ENCODE peak calls at places on chromosomes 3 and 15, in eight cellular contexts. B is MCF 10A, C is fibroblast of pulmonary artery, O is nephron progenitor cell, Z is fibroblast of lung, Q is left lung, S is ovary, V is transverse colon. I is an unnamed sample.

GRCh38 chr3:143502101-143502500 is 346.2 kb downstream of the SLC9A9 start:
- DNase-seq in B (no peak), C (no peak), O (no peak), Z (peak), Q (no peak), S (no peak), V (no peak), I (no peak)

GRCh38 chr3:8420613-8421012 is 81.0 kb upstream of the LMCD1 start:
- DNase-seq in B (no peak), C (no peak), O (no peak), Z (no peak), Q (no peak), S (no peak), V (no peak), I (no peak)

GRCh38 chr3:144770813-144771400 is 799.3 kb downstream of the DIPK2A start:
- DNase-seq in B (peak), C (peak), O (no peak), Z (peak), Q (no peak), S (no peak), V (no peak), I (no peak)

GRCh38 chr15:52857937-52858336 is 67.8 kb upstream of the ONECUT1 start:
- DNase-seq in B (peak), C (no peak), O (no peak), Z (no peak), Q (no peak), S (no peak), V (no peak), I (no peak)

GRCh38 chr3:66602237-66602636 is 101.4 kb upstream of the LRIG1 start:
- DNase-seq in B (no peak), C (no peak), O (no peak), Z (no peak), Q (no peak), S (no peak), V (no peak), I (no peak)

GRCh38 chr15:60358935-60359672 is 38.7 kb downstream of the ANXA2 start:
- DNase-seq in B (no peak), C (peak), O (no peak), Z (peak), Q (no peak), S (no peak), V (no peak), I (no peak)

GRCh38 chr3:23623841-23624240 is 181.9 kb upstream of the UBE2E1 start:
- DNase-seq in B (no peak), C (peak), O (no peak), Z (peak), Q (no peak), S (no peak), V (no peak), I (no peak)

GRCh38 chr15:50633653-50634052 is 52.9 kb downstream of the TRPM7 start:
- DNase-seq in B (no peak), C (peak), O (no peak), Z (no peak), Q (no peak), S (no peak), V (no peak), I (no peak)

GRCh38 chr15:24823473-24823872 is 131.3 kb upstream of the SNRPN start:
- DNase-seq in B (no peak), C (no peak), O (peak), Z (no peak), Q (no peak), S (no peak), V (no peak), I (no peak)

GRCh38 chr15:101262551-101262950 is 10.7 kb upstream of the CHSY1 start:
- DNase-seq in B (no peak), C (no peak), O (no peak), Z (no peak), Q (no peak), S (no peak), V (no peak), I (no peak)

GRCh38 chr3:181250714-181251113 is 261.2 kb upstream of the DNAJC19 start:
- DNase-seq in B (no peak), C (no peak), O (no peak), Z (no peak), Q (no peak), S (no peak), V (no peak), I (no peak)

GRCh38 chr15:79635897-79636596 is 203.9 kb downstream of the MINAR1 start:
- DNase-seq in B (no peak), C (no peak), O (no peak), Z (no peak), Q (no peak), S (no peak), V (no peak), I (no peak)

GRCh38 chr3:27729748-27730611 is 7.9 kb upstream of the EOMES start:
- DNase-seq in B (peak), C (no peak), O (no peak), Z (no peak), Q (peak), S (no peak), V (no peak), I (no peak)

GRCh38 chr3:8301977-8302589 is 199.5 kb upstream of the LMCD1 start:
- DNase-seq in B (peak), C (peak), O (no peak), Z (peak), Q (no peak), S (no peak), V (no peak), I (peak)

GRCh38 chr3:157447026-157447694 is 10.5 kb downstream of the PTX3 start:
- DNase-seq in B (peak), C (peak), O (no peak), Z (peak), Q (no peak), S (no peak), V (no peak), I (no peak)

GRCh38 chr15:85500060-85500708 is 119.8 kb downstream of the AKAP13 start:
- DNase-seq in B (no peak), C (no peak), O (no peak), Z (no peak), Q (no peak), S (no peak), V (no peak), I (no peak)

GRCh38 chr3:26997226-26997625 is 372.0 kb downstream of the NEK10 start:
- DNase-seq in B (no peak), C (no peak), O (no peak), Z (no peak), Q (no peak), S (no peak), V (no peak), I (no peak)

GRCh38 chr3:37949866-37950265 is 40.7 kb upstream of the VILL start:
- DNase-seq in B (no peak), C (peak), O (no peak), Z (peak), Q (no peak), S (no peak), V (no peak), I (no peak)

GRCh38 chr3:159879598-159879997 is 109.0 kb upstream of the IL12A start:
- DNase-seq in B (no peak), C (no peak), O (no peak), Z (no peak), Q (no peak), S (no peak), V (no peak), I (no peak)

GRCh38 chr3:142498397-142499180 is 50.8 kb upstream of the XRN1 start:
- DNase-seq in B (no peak), C (peak), O (no peak), Z (peak), Q (no peak), S (no peak), V (no peak), I (peak)

GRCh38 chr3:16978234-16978920 is 93.6 kb downstream of the PLCL2 start:
- DNase-seq in B (no peak), C (no peak), O (no peak), Z (peak), Q (no peak), S (no peak), V (no peak), I (no peak)

GRCh38 chr15:62426387-62426956 is 261.4 kb upstream of the C2CD4B start:
- DNase-seq in B (no peak), C (no peak), O (no peak), Z (no peak), Q (no peak), S (no peak), V (no peak), I (no peak)

GRCh38 chr3:33096103-33096868 is 660 bp downstream of the GLB1 start:
- DNase-seq in B (peak), C (peak), O (peak), Z (peak), Q (peak), S (no peak), V (peak), I (peak)

DNA sequence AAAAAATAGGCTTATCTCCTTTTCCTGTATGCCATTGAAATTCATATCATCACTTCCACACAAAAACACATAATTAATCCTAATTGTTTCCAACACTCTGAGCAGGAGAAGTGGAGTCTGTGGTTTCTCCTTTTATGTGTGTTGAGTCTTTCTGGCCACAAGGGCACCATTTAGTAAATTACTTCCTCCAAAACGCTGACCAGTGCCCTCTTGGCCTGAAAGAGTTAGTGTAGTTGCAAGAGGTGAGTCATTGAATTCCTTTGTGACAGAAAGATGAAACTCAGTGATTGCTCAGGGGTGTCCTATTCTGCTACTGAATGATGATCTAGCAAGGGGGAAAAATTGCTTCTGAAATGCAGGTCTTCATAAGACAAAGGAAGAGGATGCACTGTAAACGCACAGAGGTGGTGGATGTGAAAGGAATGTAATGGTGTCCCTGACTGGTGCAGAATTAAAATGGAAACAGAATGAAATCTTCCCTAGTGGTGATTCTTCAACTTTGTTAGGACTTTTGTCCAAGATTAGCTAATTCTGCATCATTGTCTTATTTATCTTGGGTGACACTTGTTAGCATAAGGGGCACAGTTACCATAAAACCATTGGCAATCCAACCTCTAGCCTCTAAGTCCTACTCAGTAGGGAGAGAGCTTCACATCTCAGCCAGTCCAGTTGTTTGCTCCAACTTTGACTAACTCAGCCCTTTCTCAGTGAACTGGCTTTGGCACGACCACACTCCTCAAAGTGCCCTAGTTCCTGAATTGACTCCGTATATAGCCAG is 208.4 kb upstream of the NANOGP8 start:
- DNase-seq in B (peak), C (peak), O (no peak), Z (peak), Q (no peak), S (no peak), V (no peak), I (no peak)
- TF ChIP-seq CTCF in B (peak), C (peak), O (peak), Z (peak), Q (no peak), S (no peak), V (no peak), I (no peak)

DNA sequence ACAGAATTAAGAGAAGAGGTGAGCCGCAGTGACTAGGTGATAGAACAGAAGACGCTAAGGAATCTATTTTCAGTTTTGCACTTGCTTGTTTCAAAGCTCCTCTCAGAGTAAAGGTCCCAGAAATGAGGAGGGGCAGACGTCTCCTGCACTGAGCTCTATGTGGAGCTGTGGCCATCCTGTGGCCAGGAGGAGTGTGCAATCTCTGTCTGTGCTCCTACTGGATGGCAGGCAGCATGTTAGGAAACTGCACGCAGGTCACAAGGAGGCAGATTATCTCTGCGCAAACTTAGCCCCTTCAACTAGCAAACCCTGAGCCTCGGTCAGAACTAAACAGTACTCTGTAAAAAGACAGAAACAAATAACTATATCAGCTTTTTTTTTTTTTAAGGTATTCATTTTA is 31.1 kb upstream of the PPIB start:
- DNase-seq in B (no peak), C (no peak), O (no peak), Z (no peak), Q (no peak), S (no peak), V (no peak), I (no peak)
- TF ChIP-seq CTCF in B (no peak), C (no peak), O (no peak), Z (no peak), Q (no peak), S (no peak), V (no peak), I (no peak)

GRCh38 chr3:76651784-76652183 is 388.1 kb upstream of the ROBO2 start:
- DNase-seq in B (no peak), C (no peak), O (no peak), Z (no peak), Q (no peak), S (no peak), V (no peak), I (no peak)

GRCh38 chr3:76652524-76652923 is 387.4 kb upstream of the ROBO2 start:
- DNase-seq in B (no peak), C (no peak), O (no peak), Z (no peak), Q (no peak), S (no peak), V (no peak), I (no peak)

GRCh38 chr3:76643620-76644019 is 396.3 kb upstream of the ROBO2 start:
- DNase-seq in B (no peak), C (no peak), O (no peak), Z (no peak), Q (no peak), S (no peak), V (no peak), I (no peak)

GRCh38 chr3:76645724-76646123 is 394.2 kb upstream of the ROBO2 start:
- DNase-seq in B (no peak), C (no peak), O (no peak), Z (no peak), Q (no peak), S (no peak), V (no peak), I (no peak)

DNA sequence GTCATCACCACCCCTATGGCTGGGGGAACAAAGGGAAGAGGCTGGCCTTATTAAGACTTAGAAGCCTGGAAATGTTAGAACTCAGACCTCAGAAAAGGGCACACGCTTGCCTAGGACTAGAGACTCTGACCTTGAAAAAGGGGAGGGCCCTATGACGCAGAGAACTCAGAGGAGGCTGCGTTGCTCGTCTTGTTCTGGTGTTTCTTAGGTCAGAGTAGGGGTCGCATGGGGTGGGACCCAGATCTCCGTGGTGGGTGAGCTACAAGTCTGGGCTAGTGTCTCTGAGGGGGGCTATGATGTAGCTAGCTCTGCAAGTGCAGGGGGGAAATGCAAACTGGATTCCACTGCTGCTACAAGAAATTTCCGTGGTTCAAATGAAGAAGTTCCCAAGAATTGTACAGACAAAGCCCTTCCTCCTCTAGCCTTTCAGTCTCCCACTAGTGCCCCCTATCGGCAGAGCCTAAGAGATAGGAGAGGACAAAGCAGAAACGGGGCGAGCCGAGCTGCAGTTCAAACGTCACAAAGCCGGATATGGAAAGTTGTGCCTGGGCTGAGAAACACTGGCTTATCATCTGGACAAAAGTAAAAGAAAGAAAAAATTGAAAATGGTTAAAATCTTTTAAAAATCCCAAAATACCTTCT is 392.9 kb upstream of the ROBO2 start:
- DNase-seq in B (peak), C (no peak), O (peak), Z (no peak), Q (no peak), S (no peak), V (no peak), I (no peak)
- TF ChIP-seq CTCF in B (no peak), C (no peak), O (no peak), Z (no peak), Q (no peak), S (no peak), V (no peak), I (no peak)

GRCh38 chr3:64844558-64844957 is 156.8 kb upstream of the ADAMTS9 start:
- DNase-seq in B (no peak), C (no peak), O (no peak), Z (no peak), Q (no peak), S (no peak), V (no peak), I (no peak)

GRCh38 chr3:64848822-64849221 is 161.0 kb upstream of the ADAMTS9 start:
- DNase-seq in B (no peak), C (peak), O (no peak), Z (peak), Q (no peak), S (no peak), V (peak), I (no peak)

GRCh38 chr3:64848127-64848526 is 160.3 kb upstream of the ADAMTS9 start:
- DNase-seq in B (no peak), C (no peak), O (no peak), Z (no peak), Q (no peak), S (no peak), V (no peak), I (no peak)

DNA sequence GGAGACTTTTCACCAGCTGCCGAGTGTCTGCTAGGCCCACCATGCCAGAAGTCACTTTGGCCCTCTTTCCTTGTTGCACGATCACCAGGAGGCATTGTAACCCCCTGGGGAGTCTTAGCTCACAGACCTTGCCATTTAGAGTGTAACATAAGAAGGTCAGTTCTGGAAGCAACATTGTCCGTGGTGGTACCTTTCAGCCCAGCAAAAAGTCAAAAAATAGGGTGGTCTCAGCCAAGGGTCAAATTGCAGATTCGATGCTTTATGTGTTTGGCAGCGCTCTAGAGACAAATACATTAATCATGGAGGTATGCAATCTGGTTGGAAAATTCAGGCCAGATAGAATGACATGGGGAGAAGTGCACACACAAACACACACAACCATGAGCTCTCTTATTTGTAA is 158.2 kb upstream of the ADAMTS9 start:
- DNase-seq in B (no peak), C (no peak), O (peak), Z (no peak), Q (no peak), S (no peak), V (no peak), I (no peak)
- TF ChIP-seq CTCF in B (no peak), C (no peak), O (no peak), Z (no peak), Q (no peak), S (no peak), V (no peak), I (no peak)

DNA sequence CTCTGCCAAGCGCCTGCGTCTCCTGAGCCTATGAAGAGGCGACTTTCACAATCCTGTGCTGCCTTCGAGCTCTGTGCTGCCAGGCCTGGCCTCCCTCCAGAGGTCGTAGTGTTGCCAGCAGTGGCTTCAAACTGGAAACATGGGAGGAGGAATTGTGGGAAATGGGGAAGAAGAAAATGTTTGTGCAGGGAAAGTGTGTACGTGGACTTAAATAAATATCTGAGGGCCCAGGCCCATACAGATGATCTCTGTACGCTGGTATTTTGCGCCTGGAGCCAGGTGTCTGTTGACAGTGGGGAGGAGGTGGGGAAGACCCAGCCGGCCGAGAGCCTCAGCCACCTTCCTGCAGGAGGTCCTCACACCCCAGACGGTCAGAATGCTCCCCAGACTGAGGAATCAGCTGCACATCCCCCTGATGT is 44.6 kb downstream of the ZBTB38 start:
- DNase-seq in B (peak), C (peak), O (no peak), Z (peak), Q (peak), S (peak), V (peak), I (no peak)
- TF ChIP-seq CTCF in B (no peak), C (no peak), O (no peak), Z (no peak), Q (no peak), S (no peak), V (no peak), I (no peak)

GRCh38 chr3:44914936-44915335 is 40.5 kb downstream of the TGM4 start:
- DNase-seq in B (peak), C (peak), O (no peak), Z (no peak), Q (no peak), S (no peak), V (no peak), I (no peak)
- TF ChIP-seq CTCF in B (peak), C (peak), O (peak), Z (no peak), Q (peak), S (no peak), V (no peak), I (no peak)

DNA sequence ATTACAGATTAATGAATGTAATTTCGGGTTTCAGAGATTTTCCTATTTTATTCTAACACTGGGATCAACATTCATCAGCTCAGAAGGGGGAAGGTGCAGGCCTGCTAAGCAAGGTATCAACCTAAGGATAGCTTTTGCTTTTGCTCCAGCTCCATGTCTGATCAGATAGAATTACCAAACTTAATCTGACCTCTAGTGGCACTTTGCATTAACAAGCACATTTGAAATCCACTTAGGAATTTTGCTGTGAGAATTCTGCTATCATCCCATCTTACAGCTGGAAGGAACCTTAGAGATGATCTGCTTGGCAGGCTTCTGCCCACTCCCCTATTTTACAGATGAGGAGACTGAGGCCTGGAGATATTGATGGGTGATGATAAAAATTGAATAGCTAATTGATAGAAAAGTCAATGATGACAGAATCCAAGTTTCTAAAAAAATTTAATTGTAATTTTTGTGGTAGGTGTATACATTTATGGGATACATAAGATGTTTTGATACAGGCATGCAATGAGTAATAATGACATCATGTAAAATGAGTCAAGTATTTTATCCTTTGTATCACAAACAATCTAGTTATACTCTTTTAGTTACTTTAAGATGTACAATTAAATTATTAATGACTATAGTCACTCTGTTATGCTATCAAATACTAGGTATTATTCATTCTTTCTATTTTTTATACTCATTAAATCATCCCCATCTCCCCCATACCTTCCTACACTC is 209.2 kb upstream of the ZPLD1 start:
- DNase-seq in B (peak), C (peak), O (no peak), Z (peak), Q (no peak), S (no peak), V (no peak), I (peak)
- TF ChIP-seq CTCF in B (peak), C (peak), O (peak), Z (peak), Q (peak), S (peak), V (peak), I (peak)